ENCODE peak calls at places on chromosomes 2 and 18, in five cellular contexts. H, W, I, K and V are unnamed samples.

GRCh38 chr18:8140841-8141501 is 468.3 kb upstream of the RAB12 start:
- DNase-seq in H (no peak), W (no peak), I (no peak), K (no peak), V (no peak)

GRCh38 chr2:182952741-182953450 is 85.4 kb downstream of the NCKAP1 start:
- DNase-seq in H (no peak), W (no peak), I (no peak), K (no peak), V (no peak)

GRCh38 chr2:87403893-87404175 is 344.1 kb upstream of the PLGLB2 start:
- DNase-seq in H (no peak), W (no peak), I (no peak), K (no peak), V (no peak)

GRCh38 chr2:59585657-59586056 is 967.8 kb downstream of the BCL11A start:
- DNase-seq in H (no peak), W (no peak), I (no peak), K (no peak), V (no peak)

GRCh38 chr2:121030523-121030922 is 254.5 kb downstream of the TFCP2L1 start:
- DNase-seq in H (no peak), W (no peak), I (no peak), K (no peak), V (no peak)

GRCh38 chr18:31065036-31065773 is 22.7 kb upstream of the DSC3 start:
- DNase-seq in H (no peak), W (peak), I (no peak), K (no peak), V (no peak)

GRCh38 chr2:186664644-186665043 is 29.2 kb upstream of the FAM171B start:
- DNase-seq in H (no peak), W (no peak), I (no peak), K (no peak), V (no peak)

GRCh38 chr2:16250466-16250865 is 310.1 kb downstream of the MYCN start:
- DNase-seq in H (no peak), W (no peak), I (no peak), K (no peak), V (no peak)

GRCh38 chr18:24060644-24061043 is 46.1 kb downstream of the TTC39C start:
- DNase-seq in H (peak), W (no peak), I (no peak), K (no peak), V (no peak)

GRCh38 chr2:179580378-179581146 is 280.9 kb downstream of the ZNF385B start:
- DNase-seq in H (peak), W (no peak), I (no peak), K (no peak), V (no peak)

GRCh38 chr2:218400167-218400929 is 680 bp downstream of the CTDSP1 start:
- DNase-seq in H (no peak), W (no peak), I (no peak), K (no peak), V (no peak)

GRCh38 chr2:20624156-20624883 is 26.6 kb downstream of the HS1BP3 start:
- DNase-seq in H (no peak), W (no peak), I (no peak), K (no peak), V (no peak)

GRCh38 chr2:224209927-224210326 is 170.8 kb upstream of the SERPINE2 start:
- DNase-seq in H (no peak), W (no peak), I (no peak), K (no peak), V (no peak)

GRCh38 chr18:9568186-9568585 is 46.2 kb downstream of the PPP4R1 start:
- DNase-seq in H (no peak), W (no peak), I (no peak), K (no peak), V (no peak)

GRCh38 chr2:2727876-2728511 is 396.9 kb upstream of the MYT1L start:
- DNase-seq in H (no peak), W (no peak), I (no peak), K (no peak), V (no peak)

GRCh38 chr2:199452200-199452990 is 5.3 kb downstream of the SATB2 start:
- DNase-seq in H (no peak), W (no peak), I (no peak), K (no peak), V (no peak)

GRCh38 chr18:78770149-78771139 is 209.2 kb upstream of the SALL3 start:
- DNase-seq in H (no peak), W (no peak), I (no peak), K (no peak), V (no peak)

GRCh38 chr18:10437837-10438236 is 16.6 kb upstream of the APCDD1 start:
- DNase-seq in H (no peak), W (no peak), I (no peak), K (no peak), V (no peak)

GRCh38 chr2:127771756-127772155 is 39.2 kb downstream of the WDR33 start:
- DNase-seq in H (no peak), W (no peak), I (no peak), K (no peak), V (no peak)

GRCh38 chr2:113716291-113716690 is 40.2 kb downstream of the SLC35F5 start:
- DNase-seq in H (no peak), W (no peak), I (no peak), K (no peak), V (no peak)

GRCh38 chr18:26734760-26735159 is 130.7 kb downstream of the AQP4 start:
- DNase-seq in H (no peak), W (no peak), I (no peak), K (no peak), V (no peak)

GRCh38 chr2:140185076-140185475 is 1404.9 kb upstream of the NXPH2 start:
- DNase-seq in H (no peak), W (no peak), I (no peak), K (no peak), V (no peak)

GRCh38 chr2:40072442-40073232 is 293.6 kb upstream of the THUMPD2 start:
- DNase-seq in H (no peak), W (no peak), I (no peak), K (no peak), V (no peak)

GRCh38 chr2:164967781-164968228 is 12.5 kb upstream of the SLC38A11 start:
- DNase-seq in H (no peak), W (no peak), I (peak), K (peak), V (no peak)

GRCh38 chr2:101827246-101827645 is 129.7 kb downstream of the MAP4K4 start:
- DNase-seq in H (peak), W (no peak), I (peak), K (no peak), V (no peak)

GRCh38 chr2:101830146-101830545 is 132.6 kb downstream of the MAP4K4 start:
- DNase-seq in H (no peak), W (no peak), I (no peak), K (no peak), V (no peak)

GRCh38 chr2:101829429-101829828 is 131.9 kb downstream of the MAP4K4 start:
- DNase-seq in H (no peak), W (no peak), I (no peak), K (no peak), V (no peak)

GRCh38 chr2:101829018-101829396 is 131.5 kb downstream of the MAP4K4 start:
- DNase-seq in H (no peak), W (no peak), I (no peak), K (no peak), V (no peak)

DNA sequence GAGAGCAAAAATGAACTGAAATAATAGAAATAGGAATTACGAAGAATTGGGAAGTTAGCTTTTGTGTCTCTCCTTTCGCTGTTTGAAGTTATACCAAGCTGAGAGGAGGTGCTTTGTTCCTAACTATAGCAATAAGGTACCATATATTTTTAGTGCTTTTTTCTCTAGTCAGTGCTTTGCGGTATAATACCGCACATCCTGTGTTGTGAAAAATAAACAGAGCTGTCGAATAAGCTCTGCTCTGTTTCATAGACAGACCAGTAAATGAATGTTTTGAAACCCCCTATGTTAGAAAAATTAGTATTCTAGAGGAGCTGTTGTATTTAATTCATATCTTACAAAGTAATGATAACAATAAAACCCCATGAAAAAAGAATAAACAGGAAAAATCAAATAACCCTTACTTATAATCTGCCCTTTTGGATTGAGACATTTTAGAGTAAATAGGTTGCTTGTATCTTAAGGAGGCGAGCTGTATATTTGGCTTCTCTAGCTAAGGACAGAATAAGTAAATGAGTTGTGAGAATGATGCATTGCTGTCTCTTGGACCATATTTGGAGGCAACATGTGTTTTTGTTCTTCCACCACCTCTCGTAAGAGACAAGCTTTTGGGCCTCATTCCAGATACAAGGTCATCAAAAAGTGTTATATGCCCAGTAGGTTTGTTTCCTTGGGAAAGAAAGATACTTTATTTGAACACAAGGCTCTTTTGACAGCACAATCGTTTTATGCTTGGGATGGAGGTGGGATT is 130.9 kb downstream of the MAP4K4 start:
- DNase-seq in H (no peak), W (no peak), I (no peak), K (no peak), V (no peak)
- TF ChIP-seq SUZ12 in H (no peak), W (no peak), I (no peak), K (no peak), V (no peak)

DNA sequence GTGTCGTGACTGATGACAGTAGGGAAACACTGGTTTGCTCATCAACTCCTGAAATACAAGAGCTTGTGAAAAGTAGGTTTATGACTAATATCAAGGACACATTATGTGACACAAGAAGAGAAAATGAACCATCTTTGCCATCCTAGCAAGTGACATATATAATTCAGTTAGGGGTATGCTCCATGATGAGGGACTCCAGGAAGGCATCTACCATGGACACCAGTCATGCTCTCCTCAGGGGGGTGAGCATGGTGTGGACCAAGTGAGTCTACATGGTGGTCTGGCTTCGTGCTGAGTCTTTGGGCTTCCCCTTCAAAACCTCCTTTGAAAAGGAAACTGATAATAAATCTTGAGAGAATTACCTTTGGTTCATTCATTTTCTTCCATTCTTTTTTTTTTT is 11.7 kb upstream of the SERPINB5 start:
- DNase-seq in H (no peak), W (no peak), I (no peak), K (no peak), V (no peak)
- TF ChIP-seq SUZ12 in H (no peak), W (no peak), I (no peak), K (no peak), V (no peak)

GRCh38 chr18:43159091-43159490 is 43.6 kb upstream of the RIT2 start:
- DNase-seq in H (no peak), W (no peak), I (no peak), K (no peak), V (no peak)

GRCh38 chr18:43160509-43160908 is 45.0 kb upstream of the RIT2 start:
- DNase-seq in H (no peak), W (no peak), I (no peak), K (no peak), V (no peak)

GRCh38 chr18:43161528-43161927 is 46.0 kb upstream of the RIT2 start:
- DNase-seq in H (no peak), W (no peak), I (no peak), K (no peak), V (no peak)

DNA sequence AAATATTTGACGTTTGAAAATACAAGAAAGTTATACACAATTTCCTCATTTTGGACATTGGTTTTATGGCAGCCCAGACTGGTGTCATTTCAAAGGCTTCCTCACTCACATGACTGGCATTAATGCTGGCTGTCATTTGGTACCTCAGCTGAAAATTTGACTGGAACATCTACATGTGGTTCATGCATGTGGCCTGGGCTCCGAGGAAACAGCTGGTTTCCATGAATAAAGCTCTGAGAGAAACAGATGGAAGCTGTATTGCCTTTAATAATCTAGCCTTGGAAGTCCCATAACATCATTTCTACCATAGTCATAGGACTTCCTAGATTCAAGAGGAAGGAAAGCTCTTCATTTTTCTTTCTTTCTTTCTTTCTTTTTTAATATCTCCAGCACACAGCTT is 42.9 kb upstream of the RIT2 start:
- DNase-seq in H (no peak), W (no peak), I (no peak), K (no peak), V (no peak)
- TF ChIP-seq SUZ12 in H (no peak), W (no peak), I (no peak), K (no peak), V (no peak)

GRCh38 chr2:222572761-222573174 is 83.1 kb downstream of the FARSB start:
- DNase-seq in H (peak), W (no peak), I (no peak), K (no peak), V (no peak)
- TF ChIP-seq SUZ12 in H (no peak), W (no peak), I (no peak), K (no peak), V (no peak)

DNA sequence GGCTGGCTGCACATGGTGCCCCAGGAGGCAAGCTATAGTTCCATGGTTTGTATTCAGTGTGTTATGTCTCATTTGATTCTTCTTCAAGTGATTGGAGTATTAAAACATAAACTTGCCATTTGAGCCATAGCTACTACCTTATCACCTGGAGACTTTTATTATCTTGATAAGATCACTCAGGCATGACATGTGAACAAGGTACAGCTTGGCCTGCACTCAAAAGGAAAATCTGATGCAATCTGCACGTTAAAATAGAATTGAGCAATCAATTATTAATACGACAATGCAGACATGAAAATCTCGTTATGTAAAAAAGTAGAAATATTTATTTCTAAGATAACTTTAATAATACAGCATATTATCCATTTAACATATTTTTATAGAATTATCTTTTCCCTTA is 116.9 kb downstream of the RND3 start:
- DNase-seq in H (no peak), W (no peak), I (no peak), K (no peak), V (no peak)
- TF ChIP-seq SUZ12 in H (no peak), W (no peak), I (no peak), K (no peak), V (no peak)

DNA sequence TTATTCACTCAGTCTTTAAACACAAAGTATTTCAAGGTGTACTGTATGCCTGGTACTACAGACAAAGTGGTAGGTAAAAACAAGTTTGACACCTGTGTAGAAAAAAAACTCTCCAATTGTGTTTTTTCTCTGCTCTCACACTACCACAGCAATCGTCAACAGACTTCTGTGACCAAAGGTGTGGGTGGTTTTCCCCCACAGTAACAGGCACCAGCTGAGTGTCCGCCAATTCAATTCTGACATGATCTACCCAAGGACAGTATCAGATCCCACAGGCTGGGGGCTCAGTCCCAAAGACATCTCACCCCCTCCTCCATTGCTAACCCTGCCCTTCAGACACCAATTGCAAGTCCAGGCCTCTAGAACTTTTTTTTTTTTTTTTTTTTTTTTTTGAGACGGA is 71.2 kb downstream of the CD226 start:
- DNase-seq in H (no peak), W (no peak), I (no peak), K (no peak), V (no peak)
- TF ChIP-seq SUZ12 in H (no peak), W (no peak), I (no peak), K (no peak), V (no peak)

DNA sequence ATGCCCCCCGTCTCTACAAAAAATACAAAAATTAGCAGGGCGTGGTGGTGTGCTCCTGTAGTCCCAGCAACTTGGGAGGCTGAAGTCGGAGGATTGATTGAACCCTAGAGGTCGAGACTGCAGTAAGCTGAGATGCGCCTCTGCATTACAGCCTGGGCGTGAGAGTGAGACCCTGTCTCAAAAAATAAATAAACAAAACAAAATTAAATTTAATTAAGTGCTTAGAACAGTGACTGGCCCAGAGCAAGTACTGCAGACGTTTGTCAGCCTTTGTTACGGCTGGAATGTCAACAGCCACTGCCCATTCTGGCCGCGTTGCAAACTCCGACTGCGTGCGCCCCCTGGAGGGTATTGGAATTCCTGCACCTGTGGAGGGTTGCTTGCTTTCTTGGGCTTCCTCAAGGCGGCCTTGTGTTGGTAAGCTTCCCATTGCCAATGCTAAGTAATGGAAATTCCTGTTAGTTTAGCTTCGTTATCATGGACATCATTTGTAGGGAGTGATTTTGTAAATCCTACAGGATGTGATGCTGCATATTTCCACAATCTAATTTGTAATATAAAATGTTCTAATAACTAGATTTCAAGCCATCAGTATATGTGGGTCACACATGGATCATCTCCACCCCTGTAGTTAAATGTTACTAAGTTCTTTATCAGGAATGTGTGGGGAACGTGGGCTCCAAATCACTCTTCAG is 15.9 kb upstream of the ATP6V1B1 start:
- DNase-seq in H (peak), W (no peak), I (peak), K (peak), V (peak)
- TF ChIP-seq SUZ12 in H (no peak), W (no peak), I (no peak), K (no peak), V (no peak)

DNA sequence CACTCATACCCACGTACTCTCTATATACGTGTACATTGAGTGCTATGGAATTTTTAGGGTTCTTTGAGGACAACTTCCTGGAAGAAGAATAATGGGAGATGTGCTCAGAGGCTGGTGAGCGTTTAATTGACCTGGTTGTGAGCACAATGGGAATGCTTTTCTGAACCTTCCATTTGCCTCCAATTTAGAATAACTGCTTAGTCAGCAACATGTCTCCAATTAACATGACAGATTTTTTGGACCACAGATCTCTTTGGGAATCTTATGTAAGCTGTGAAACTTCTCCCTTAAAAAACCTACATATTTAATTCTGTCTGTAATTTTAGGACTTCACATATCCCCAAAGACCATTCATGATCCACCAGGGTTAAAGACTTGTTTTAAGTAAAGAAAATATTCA is 166.7 kb upstream of the TNP1 start:
- DNase-seq in H (no peak), W (no peak), I (no peak), K (no peak), V (no peak)
- TF ChIP-seq SUZ12 in H (no peak), W (no peak), I (no peak), K (no peak), V (no peak)

GRCh38 chr2:210531050-210531449 is 25.3 kb upstream of the CPS1 start:
- DNase-seq in H (no peak), W (no peak), I (no peak), K (no peak), V (no peak)
- TF ChIP-seq SUZ12 in H (no peak), W (no peak), I (no peak), K (no peak), V (no peak)